ENCODE peak calls at places on chromosome 4, in four cellular contexts. One of them, this sample, is unnamed.
A peak's percentile ranks its signal among the peaks of the same experiment; 100 is the strongest.

GRCh38 chr4:152975615-152976465 is 39.7 kb downstream of the FHDC1 start:
- DNase-seq in pancreas: no peak
- DNase-seq in effector memory CD4-positive, alpha-beta T cell: no peak
- DNase-seq in PC-9: no peak
- DNase-seq in this sample: no peak

GRCh38 chr4:81746071-81746470 is 274.4 kb upstream of the RASGEF1B start:
- DNase-seq in effector memory CD4-positive, alpha-beta T cell: no peak
- DNase-seq in pancreas: no peak
- DNase-seq in PC-9: no peak
- DNase-seq in this sample: no peak

GRCh38 chr4:118989098-118990080 is 100.7 kb downstream of the SYNPO2 start:
- DNase-seq in effector memory CD4-positive, alpha-beta T cell: no peak
- DNase-seq in PC-9: no peak
- DNase-seq in pancreas: no peak
- DNase-seq in this sample: no peak

GRCh38 chr4:133483600-133484246 is 334.6 kb downstream of the PCDH10 start:
- DNase-seq in pancreas: no peak
- DNase-seq in PC-9: no peak
- DNase-seq in effector memory CD4-positive, alpha-beta T cell: no peak
- DNase-seq in this sample: no peak

GRCh38 chr4:54554339-54554990 is 103.3 kb upstream of the KIT start:
- DNase-seq in PC-9: no peak
- DNase-seq in pancreas: no peak
- DNase-seq in effector memory CD4-positive, alpha-beta T cell: no peak
- DNase-seq in this sample: no peak

GRCh38 chr4:16608123-16608522 is 290.3 kb downstream of the LDB2 start:
- DNase-seq in PC-9: no peak
- DNase-seq in effector memory CD4-positive, alpha-beta T cell: no peak
- DNase-seq in pancreas: no peak
- DNase-seq in this sample: no peak

GRCh38 chr4:177239878-177240277 is 69.8 kb upstream of the NEIL3 start:
- DNase-seq in PC-9: no peak
- DNase-seq in effector memory CD4-positive, alpha-beta T cell: no peak
- DNase-seq in pancreas: no peak
- DNase-seq in this sample: no peak

GRCh38 chr4:147678796-147679549 is 5.0 kb downstream of the PRMT9 start:
- DNase-seq in effector memory CD4-positive, alpha-beta T cell: no peak
- DNase-seq in pancreas: no peak
- DNase-seq in PC-9: no peak
- DNase-seq in this sample: no peak

GRCh38 chr4:72374156-72374555 is 194.9 kb downstream of the ADAMTS3 start:
- DNase-seq in pancreas: no peak
- DNase-seq in effector memory CD4-positive, alpha-beta T cell: no peak
- DNase-seq in PC-9: no peak
- DNase-seq in this sample: no peak

GRCh38 chr4:28007693-28008092 is 1147.1 kb downstream of the STIM2 start:
- DNase-seq in effector memory CD4-positive, alpha-beta T cell: no peak
- DNase-seq in PC-9: no peak
- DNase-seq in pancreas: no peak
- DNase-seq in this sample: no peak

GRCh38 chr4:153530284-153530995 is 64.3 kb downstream of the TMEM131L start:
- DNase-seq in pancreas: no peak
- DNase-seq in effector memory CD4-positive, alpha-beta T cell: no peak
- DNase-seq in PC-9: no peak
- DNase-seq in this sample: no peak

GRCh38 chr4:1246111-1246881 is 2.6 kb downstream of the CTBP1 start:
- DNase-seq in pancreas: peak; percentile 89
- DNase-seq in PC-9: peak; percentile 70
- DNase-seq in effector memory CD4-positive, alpha-beta T cell: no peak
- DNase-seq in this sample: no peak

GRCh38 chr4:150997141-150997540 is 17.9 kb downstream of the LRBA start:
- DNase-seq in PC-9: no peak
- DNase-seq in effector memory CD4-positive, alpha-beta T cell: no peak
- DNase-seq in pancreas: no peak
- DNase-seq in this sample: no peak

GRCh38 chr4:98996056-98996941 is 778 bp downstream of the METAP1 start:
- DNase-seq in PC-9: peak; percentile 17
- DNase-seq in pancreas: peak; percentile 78
- DNase-seq in effector memory CD4-positive, alpha-beta T cell: no peak
- DNase-seq in this sample: no peak

DNA sequence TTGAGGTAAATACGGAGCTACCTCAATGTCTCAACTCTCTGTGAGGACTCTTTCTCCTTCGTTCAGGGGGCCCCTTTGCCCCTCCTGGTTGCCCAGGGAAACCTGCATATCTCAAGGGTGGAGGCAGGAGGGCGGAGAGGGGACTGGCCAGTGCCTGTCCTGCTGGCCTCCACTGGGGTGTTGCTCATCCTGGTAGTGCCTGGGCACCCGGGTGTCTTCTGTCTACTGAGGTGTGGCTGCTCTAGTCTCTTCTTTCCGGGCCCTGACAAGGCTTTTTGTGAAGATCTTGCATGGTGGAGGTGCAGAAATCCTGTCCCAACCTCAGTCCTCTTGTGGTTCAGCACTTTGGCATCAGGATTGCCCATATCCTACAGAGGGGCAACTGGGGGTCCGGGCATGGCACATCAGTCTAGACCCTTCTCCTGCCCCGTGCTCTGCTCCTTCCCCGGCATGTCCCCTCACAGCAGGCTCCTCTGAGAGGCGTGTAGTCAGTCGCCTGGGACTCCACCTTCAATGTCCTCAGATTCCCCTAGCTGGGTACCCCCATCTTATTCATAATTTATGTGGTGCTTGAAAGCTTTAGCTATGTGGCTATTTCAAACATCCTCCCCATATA is 1.9 kb downstream of the CCDC110 start:
- DNase-seq in effector memory CD4-positive, alpha-beta T cell: no peak
- DNase-seq in pancreas: no peak
- DNase-seq in PC-9: no peak
- DNase-seq in this sample: no peak
- H3K27ac ChIP-seq in effector memory CD4-positive, alpha-beta T cell: no peak overlapping the region
- H3K27ac ChIP-seq in pancreas: no peak overlapping the region
- H3K27ac ChIP-seq in PC-9: no peak overlapping the region
- H3K27ac ChIP-seq in this sample: no peak overlapping the region

DNA sequence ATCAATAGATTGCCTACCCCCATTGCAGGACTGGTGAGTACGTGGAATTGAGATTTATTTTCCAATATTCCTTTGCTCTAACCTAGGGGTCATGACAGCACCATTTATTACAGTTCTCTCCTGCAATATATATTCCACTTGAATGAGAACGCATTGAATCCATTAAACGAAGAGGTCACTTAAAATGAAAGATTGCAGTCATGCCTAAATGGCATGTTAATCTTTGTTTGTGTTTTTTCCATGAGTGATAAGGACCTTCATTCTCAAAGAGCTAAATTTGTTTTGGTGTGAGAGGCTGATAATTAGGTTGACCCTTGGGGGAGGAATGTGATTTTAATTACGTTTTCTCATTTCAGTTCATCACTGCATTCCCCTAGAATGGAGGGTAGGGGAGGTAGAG is 13.5 kb upstream of the LIMCH1 start:
- DNase-seq in PC-9: no peak
- DNase-seq in effector memory CD4-positive, alpha-beta T cell: no peak
- DNase-seq in pancreas: no peak
- DNase-seq in this sample: no peak
- H3K27ac ChIP-seq in PC-9: peak overlapping the region; percentile 97
- H3K27ac ChIP-seq in effector memory CD4-positive, alpha-beta T cell: no peak overlapping the region
- H3K27ac ChIP-seq in pancreas: no peak overlapping the region
- H3K27ac ChIP-seq in this sample: no peak overlapping the region

DNA sequence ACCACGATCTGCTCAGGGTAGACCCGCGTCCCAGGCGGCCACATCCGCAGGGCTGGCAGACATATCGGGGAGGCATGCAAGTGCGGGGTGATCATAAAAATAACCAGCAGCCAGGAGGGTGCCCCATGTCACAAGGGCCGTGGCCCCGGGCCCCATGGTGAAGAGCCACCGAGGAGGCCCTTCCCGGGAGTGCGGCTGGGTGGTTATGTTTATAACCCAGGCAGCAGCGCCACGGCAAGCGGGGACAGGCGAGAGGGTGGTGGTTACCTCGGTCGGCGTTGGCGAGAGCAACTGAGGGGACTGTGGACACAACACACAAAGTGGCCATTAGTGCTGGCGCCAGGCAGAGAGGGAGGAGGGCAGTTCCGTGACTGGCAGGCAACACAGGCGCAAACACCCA is 92.7 kb upstream of the AFAP1 start:
- DNase-seq in PC-9: no peak
- DNase-seq in effector memory CD4-positive, alpha-beta T cell: no peak
- DNase-seq in pancreas: no peak
- DNase-seq in this sample: no peak
- H3K27ac ChIP-seq in PC-9: no peak overlapping the region
- H3K27ac ChIP-seq in effector memory CD4-positive, alpha-beta T cell: no peak overlapping the region
- H3K27ac ChIP-seq in pancreas: no peak overlapping the region
- H3K27ac ChIP-seq in this sample: no peak overlapping the region

DNA sequence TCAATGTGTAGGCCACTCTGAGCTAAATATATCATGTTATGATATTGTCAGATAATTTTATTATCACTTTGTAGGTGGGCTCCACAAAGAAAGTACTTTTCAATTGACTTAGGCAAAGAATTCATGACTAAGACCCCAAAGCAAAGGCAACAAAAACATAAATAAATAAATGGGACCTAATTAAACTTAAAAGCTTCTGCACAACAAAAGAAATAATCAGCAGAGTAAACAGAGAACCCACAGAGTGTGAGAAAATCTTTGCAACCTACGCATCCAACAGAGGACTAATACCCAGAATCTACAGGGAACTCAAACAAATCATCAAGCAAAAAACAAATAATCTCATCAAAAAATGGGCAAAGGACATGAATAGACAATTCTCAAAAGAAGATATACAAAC is 15.2 kb upstream of the PDLIM5 start:
- DNase-seq in pancreas: no peak
- DNase-seq in effector memory CD4-positive, alpha-beta T cell: no peak
- DNase-seq in PC-9: no peak
- DNase-seq in this sample: no peak
- H3K27ac ChIP-seq in pancreas: no peak overlapping the region
- H3K27ac ChIP-seq in effector memory CD4-positive, alpha-beta T cell: no peak overlapping the region
- H3K27ac ChIP-seq in PC-9: no peak overlapping the region
- H3K27ac ChIP-seq in this sample: no peak overlapping the region

This sample was measured in substantia nigra.